ENCODE peak calls at places on chromosomes 13 and 19, in four cellular contexts. P is HCT116, A is H9, F is IMR-90. V is an unnamed sample.

GRCh38 chr19:46495789-46496099 is at the start of gene PNMA8B:
- DNase-seq in P (no peak), A (peak), F (peak), V (peak)

GRCh38 chr19:15701757-15702589 is 25.9 kb upstream of the OR10H2 start:
- DNase-seq in A (no peak), F (no peak), P (no peak), V (peak)

GRCh38 chr13:86569119-86569518 is 769.9 kb upstream of the SLITRK6 start:
- DNase-seq in A (no peak), F (peak), P (no peak), V (no peak)

GRCh38 chr13:111005364-111005763 is 90.5 kb upstream of the ANKRD10 start:
- DNase-seq in P (peak), F (peak), A (no peak), V (no peak)

GRCh38 chr13:27308941-27309340 is 38.3 kb downstream of the RASL11A start:
- DNase-seq in F (no peak), P (no peak), A (no peak), V (no peak)

GRCh38 chr19:3665681-3666544 is 34.4 kb downstream of the PIP5K1C start:
- DNase-seq in P (no peak), A (peak), F (no peak), V (no peak)

GRCh38 chr13:43942301-43942700 is 62.6 kb downstream of the LACC1 start:
- DNase-seq in A (no peak), F (peak), P (no peak), V (no peak)

GRCh38 chr19:15962319-15962718 is 13.5 kb downstream of the OR10H4 start:
- DNase-seq in A (no peak), P (no peak), F (no peak), V (no peak)

GRCh38 chr19:17264641-17264979 is at the start of gene USHBP1:
- DNase-seq in P (no peak), F (no peak), A (peak), V (no peak)

GRCh38 chr19:13036366-13036976 is 41.2 kb downstream of the NFIX start:
- DNase-seq in P (peak), F (peak), A (no peak), V (no peak)

GRCh38 chr19:21463449-21464105 is 41.8 kb upstream of the ZNF429 start:
- DNase-seq in A (peak), P (no peak), F (no peak), V (no peak)

GRCh38 chr13:45055902-45056648 is 64.2 kb upstream of the GTF2F2 start:
- DNase-seq in A (no peak), F (peak), P (peak), V (peak)

DNA sequence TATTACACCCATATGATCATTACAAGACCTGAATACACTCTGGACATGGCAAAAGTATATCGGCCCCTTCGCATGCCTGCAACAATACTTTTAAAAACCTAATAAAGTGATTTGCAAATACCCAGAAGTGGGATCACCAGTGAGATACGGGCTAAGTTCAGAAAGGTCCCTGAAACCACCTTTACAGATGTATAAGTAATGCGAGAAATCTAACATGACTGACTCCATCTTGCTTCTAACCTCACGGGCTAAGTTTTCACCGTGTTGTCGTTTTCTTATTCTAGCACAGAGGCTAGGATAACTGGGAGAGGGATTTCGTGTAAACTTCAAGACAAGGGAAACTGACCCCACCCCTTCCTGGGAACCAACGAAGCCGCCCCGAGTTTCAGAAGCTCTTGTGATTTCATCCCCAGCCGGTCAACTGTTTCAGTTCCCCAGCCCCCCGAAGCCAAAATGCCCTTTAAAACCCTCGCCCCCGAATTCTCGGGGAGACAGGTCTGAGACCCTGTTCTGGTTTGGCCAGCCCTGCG is 703 bp downstream of the NEK3 start:
- DNase-seq in F (peak), P (no peak), A (no peak), V (no peak)
- H3K27ac ChIP-seq in F (peak), P (no peak), A (no peak), V (peak)

DNA sequence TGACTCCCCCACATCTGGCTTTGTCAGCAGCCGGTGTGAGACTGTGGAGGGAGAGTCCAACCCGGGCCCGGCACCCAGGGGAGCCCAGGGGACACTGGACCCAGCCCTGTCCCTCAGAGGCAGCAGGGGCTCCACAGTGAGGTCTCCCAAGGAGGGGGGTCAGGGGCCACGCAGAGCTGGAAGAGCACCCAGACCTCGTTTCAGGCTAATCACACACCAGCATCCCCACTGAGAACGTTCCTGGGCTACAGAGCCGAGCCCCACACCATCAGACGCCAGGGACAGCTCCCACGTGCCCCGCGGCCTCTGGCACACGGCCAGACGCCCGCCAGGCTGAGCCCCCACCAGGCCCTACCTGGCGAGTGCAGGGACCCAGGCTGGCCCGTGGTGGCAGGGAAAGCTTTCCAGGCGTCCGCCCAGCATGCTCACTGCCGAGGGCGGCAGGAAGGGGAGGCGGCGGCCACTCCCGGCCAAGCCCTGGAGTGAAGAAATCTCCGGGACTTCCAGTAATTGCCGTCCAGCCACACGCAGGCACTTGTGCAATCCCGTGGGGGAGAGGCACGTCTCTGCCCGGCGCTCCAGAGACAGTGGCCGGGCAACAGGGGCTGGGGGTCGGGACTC is 19.2 kb downstream of the SBNO2 start:
- DNase-seq in F (peak), A (no peak), P (no peak), V (peak)
- TF ChIP-seq CTCF in F (no peak), A (no peak), P (no peak), V (no peak)

DNA sequence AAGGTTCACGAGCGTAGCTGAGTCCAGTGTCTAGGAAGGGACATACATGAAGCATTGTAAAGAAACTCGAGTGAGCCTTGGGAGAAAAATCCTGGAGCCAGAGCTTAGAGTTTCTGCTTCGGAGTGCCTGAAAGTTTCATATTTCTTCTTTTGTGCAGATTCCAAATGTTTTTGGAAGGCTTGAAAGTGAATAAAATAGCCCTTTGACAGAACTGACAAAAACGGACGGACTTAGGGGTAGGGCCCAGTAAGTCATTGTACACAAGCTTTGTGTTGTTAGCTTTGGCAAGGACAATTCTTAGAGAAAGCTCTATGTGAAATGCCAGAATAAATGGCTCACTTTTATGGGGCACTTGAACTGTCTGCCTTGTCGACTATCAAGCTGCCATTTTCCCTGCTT is 2.7 kb downstream of the RNF113B start:
- DNase-seq in A (no peak), F (no peak), P (no peak), V (no peak)
- H3K27ac ChIP-seq in A (no peak), F (peak), P (no peak), V (no peak)

GRCh38 chr19:28324275-28325060 is 888.5 kb downstream of the UQCRFS1 start:
- DNase-seq in F (no peak), A (no peak), P (no peak), V (no peak)
- TF ChIP-seq CTCF in F (no peak), A (peak), P (no peak), V (no peak)

GRCh38 chr19:1418951-1419735 is 11.8 kb downstream of the DAZAP1 start:
- DNase-seq in F (no peak), A (no peak), P (no peak), V (no peak)
- H3K27ac ChIP-seq in F (no peak), A (no peak), P (no peak), V (no peak)